ENCODE peak calls at places on chromosomes 1 and 21, in ten cellular contexts. I, O, K, F, M, H, N, J, D and G are unnamed samples.

GRCh38 chr1:232726048-232726779 is 79.0 kb upstream of the MAP10 start:
- DNase-seq in J (no peak), M (no peak), K (no peak), N (no peak), F (no peak), O (peak), D (no peak), I (no peak), H (no peak), G (no peak)

GRCh38 chr1:53450225-53450624 is 9.0 kb upstream of the DMRTB1 start:
- DNase-seq in H (no peak), M (no peak), F (no peak), I (no peak), J (no peak), O (peak), N (no peak), K (no peak), D (no peak), G (no peak)

GRCh38 chr1:199113265-199113869 is 474.5 kb downstream of the PTPRC start:
- DNase-seq in I (peak), O (peak), F (no peak), N (no peak), K (no peak), M (no peak), J (peak), H (no peak), D (peak), G (no peak)

GRCh38 chr1:229341811-229342304 is 989 bp downstream of the CCSAP start:
- DNase-seq in J (peak), I (no peak), K (peak), D (no peak), M (no peak), O (peak), H (no peak), N (no peak), F (no peak), G (no peak)

GRCh38 chr21:39575778-39576177 is 37.0 kb upstream of the B3GALT5 start:
- DNase-seq in N (no peak), F (no peak), K (no peak), H (no peak), J (no peak), D (no peak), O (no peak), I (no peak), M (no peak), G (no peak)

GRCh38 chr1:210700511-210700910 is 371.8 kb downstream of the HHAT start:
- DNase-seq in M (no peak), O (no peak), N (no peak), F (no peak), H (no peak), K (no peak), J (no peak), D (no peak), I (no peak), G (no peak)

GRCh38 chr1:155322571-155322952 is 1.9 kb downstream of the RUSC1 start:
- DNase-seq in K (peak), O (peak), F (peak), D (no peak), N (no peak), M (no peak), I (peak), J (peak), H (no peak), G (no peak)

GRCh38 chr21:45994086-45994661 is 12.6 kb downstream of the COL6A1 start:
- DNase-seq in N (no peak), J (peak), K (peak), F (no peak), O (no peak), D (no peak), H (peak), I (peak), M (no peak), G (no peak)

GRCh38 chr1:151166506-151166956 is 587 bp downstream of the SCNM1 start:
- DNase-seq in O (peak), M (no peak), J (no peak), N (no peak), I (peak), D (no peak), H (no peak), K (peak), F (no peak), G (no peak)

GRCh38 chr1:152912900-152913299 is 4.6 kb downstream of the IVL start:
- DNase-seq in I (no peak), J (peak), K (no peak), N (no peak), M (no peak), O (no peak), F (no peak), H (no peak), D (no peak), G (no peak)

GRCh38 chr1:91244737-91245136 is 159.9 kb downstream of the HFM1 start:
- DNase-seq in J (no peak), H (no peak), K (no peak), M (no peak), O (no peak), N (no peak), D (no peak), F (no peak), I (no peak), G (no peak)

GRCh38 chr1:158013840-158014520 is 20.5 kb downstream of the KIRREL1 start:
- DNase-seq in D (no peak), J (no peak), K (no peak), F (no peak), H (no peak), N (no peak), O (peak), I (no peak), M (no peak), G (no peak)

GRCh38 chr21:28439852-28440251 is 552.8 kb downstream of the LTN1 start:
- DNase-seq in F (no peak), H (no peak), K (no peak), M (no peak), D (no peak), I (no peak), N (no peak), O (no peak), J (no peak), G (no peak)

GRCh38 chr1:94927405-94928175 is 680 bp upstream of the CNN3 start:
- DNase-seq in O (peak), M (no peak), K (no peak), D (peak), N (no peak), I (no peak), F (no peak), H (peak), J (no peak), G (peak)

GRCh38 chr1:37865348-37866119 is 6.1 kb upstream of the MTF1 start:
- DNase-seq in F (no peak), O (no peak), J (no peak), M (no peak), H (no peak), K (no peak), N (no peak), D (no peak), I (no peak), G (no peak)

GRCh38 chr1:67170751-67171573 is 4.7 kb downstream of the IL23R start:
- DNase-seq in O (no peak), D (no peak), H (no peak), J (no peak), N (no peak), I (no peak), F (no peak), K (no peak), M (no peak), G (no peak)

GRCh38 chr1:59366352-59366751 is 69.5 kb downstream of the FGGY start:
- DNase-seq in N (no peak), K (no peak), F (no peak), M (no peak), H (no peak), I (no peak), J (no peak), O (no peak), D (no peak), G (no peak)

GRCh38 chr1:45643978-45644377 is 20.1 kb upstream of the CCDC17 start:
- DNase-seq in H (no peak), O (peak), K (no peak), M (no peak), N (no peak), D (peak), J (no peak), F (no peak), I (no peak), G (peak)

GRCh38 chr1:110228853-110229252 is 18.7 kb downstream of the KCNC4 start:
- DNase-seq in I (no peak), D (no peak), O (no peak), F (no peak), J (no peak), N (no peak), K (no peak), H (no peak), M (no peak), G (no peak)

GRCh38 chr1:202165267-202165941 is 5.0 kb upstream of the PTPN7 start:
- DNase-seq in F (no peak), J (no peak), O (peak), D (no peak), I (no peak), N (no peak), H (no peak), K (no peak), M (no peak), G (no peak)

GRCh38 chr1:108611984-108612383 is 48.9 kb downstream of the HENMT1 start:
- DNase-seq in F (no peak), N (no peak), H (no peak), M (no peak), I (no peak), O (no peak), J (no peak), D (no peak), K (no peak), G (no peak)

GRCh38 chr1:209106237-209106741 is 477.2 kb upstream of the CAMK1G start:
- DNase-seq in F (no peak), M (no peak), D (no peak), J (no peak), O (peak), N (no peak), I (no peak), K (no peak), H (no peak), G (no peak)

DNA sequence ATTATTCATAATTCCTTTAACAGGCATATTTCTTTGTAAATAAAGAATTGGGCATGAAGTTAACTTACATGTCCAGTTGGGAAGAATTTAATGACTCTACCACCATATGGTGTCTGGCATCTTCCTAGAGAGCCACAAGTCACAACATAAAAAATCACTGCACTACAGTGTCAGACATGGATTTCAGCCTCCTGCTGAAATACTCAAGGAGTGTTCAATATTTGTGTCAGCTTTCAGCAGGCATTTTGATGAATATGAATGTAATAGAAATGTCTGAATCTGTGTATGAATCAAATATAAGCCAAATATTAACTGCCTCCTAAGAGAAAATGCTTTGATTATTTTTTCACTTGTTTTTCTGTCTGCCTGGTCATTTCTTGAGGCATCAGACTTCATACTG is 92.0 kb upstream of the TMPRSS15 start:
- DNase-seq in J (no peak), K (no peak), M (no peak), D (no peak), I (no peak), H (no peak), N (no peak), F (no peak), O (no peak), G (no peak)
- TF ChIP-seq POLR2AphosphoS5 in J (no peak), K (no peak), M (no peak), D (no peak), I (no peak), H (no peak), N (no peak), F (no peak), O (no peak), G (no peak)

DNA sequence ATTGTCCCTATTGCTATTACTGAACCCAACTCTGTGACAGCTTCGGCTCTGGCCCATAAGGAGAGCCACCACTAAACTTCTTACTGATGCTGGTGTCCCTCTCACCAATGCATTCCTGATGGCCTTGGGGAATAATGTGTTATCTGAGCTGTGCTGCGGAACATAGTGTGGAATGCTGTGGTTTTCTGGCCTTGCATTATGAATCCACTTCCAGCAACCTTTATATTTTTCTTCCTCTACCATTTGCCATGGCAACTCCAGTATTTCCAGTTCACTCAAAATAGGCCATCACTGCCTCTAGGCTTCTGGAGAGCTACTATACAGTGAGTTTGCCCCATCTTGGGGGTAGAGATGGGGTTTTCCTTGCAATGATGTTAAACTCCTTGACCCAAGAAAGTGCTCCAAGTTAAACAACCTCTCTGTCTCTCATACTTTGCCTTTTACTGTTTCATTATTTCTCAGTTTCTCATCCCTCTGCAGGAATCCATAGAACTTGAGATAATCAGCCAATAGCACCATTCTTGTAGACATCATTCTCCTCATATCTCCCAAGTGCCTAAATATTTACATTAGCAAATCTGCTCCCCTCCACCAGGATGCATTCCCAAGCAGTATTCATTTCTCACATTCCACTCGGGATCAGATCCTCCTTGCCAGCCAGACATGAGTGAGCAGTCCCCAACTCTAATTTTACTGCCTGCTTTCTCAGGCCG is 11.1 kb upstream of the RAVER2 start:
- DNase-seq in J (no peak), I (no peak), M (no peak), K (no peak), H (no peak), F (no peak), D (no peak), N (no peak), O (no peak), G (no peak)
- TF ChIP-seq POLR2AphosphoS5 in J (no peak), I (no peak), M (no peak), K (no peak), H (no peak), F (no peak), D (no peak), N (no peak), O (no peak), G (no peak)

DNA sequence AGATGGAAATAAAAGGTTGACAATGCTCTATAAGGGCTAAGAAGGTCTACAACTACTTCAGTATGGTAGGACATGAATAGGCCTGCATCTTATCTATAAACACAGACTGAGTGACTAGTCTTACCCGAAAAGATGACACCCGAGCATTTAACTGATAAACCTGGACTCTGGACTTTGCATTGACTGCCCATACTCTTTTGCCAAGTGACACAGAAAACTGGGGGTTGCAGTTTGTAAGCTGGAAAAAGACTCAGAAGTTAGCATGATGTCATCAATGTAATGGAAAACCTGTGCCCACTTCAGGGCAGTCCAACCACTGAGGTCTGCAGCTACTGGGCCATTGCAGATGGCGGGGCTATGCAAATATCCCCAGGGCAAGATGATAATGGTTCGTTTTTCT is 258.3 kb upstream of the NEGR1 start:
- DNase-seq in H (no peak), K (no peak), F (no peak), M (no peak), N (no peak), O (no peak), D (no peak), I (no peak), J (no peak), G (no peak)
- TF ChIP-seq POLR2AphosphoS5 in H (no peak), K (no peak), F (no peak), M (no peak), N (no peak), O (no peak), D (no peak), I (no peak), J (no peak), G (no peak)

DNA sequence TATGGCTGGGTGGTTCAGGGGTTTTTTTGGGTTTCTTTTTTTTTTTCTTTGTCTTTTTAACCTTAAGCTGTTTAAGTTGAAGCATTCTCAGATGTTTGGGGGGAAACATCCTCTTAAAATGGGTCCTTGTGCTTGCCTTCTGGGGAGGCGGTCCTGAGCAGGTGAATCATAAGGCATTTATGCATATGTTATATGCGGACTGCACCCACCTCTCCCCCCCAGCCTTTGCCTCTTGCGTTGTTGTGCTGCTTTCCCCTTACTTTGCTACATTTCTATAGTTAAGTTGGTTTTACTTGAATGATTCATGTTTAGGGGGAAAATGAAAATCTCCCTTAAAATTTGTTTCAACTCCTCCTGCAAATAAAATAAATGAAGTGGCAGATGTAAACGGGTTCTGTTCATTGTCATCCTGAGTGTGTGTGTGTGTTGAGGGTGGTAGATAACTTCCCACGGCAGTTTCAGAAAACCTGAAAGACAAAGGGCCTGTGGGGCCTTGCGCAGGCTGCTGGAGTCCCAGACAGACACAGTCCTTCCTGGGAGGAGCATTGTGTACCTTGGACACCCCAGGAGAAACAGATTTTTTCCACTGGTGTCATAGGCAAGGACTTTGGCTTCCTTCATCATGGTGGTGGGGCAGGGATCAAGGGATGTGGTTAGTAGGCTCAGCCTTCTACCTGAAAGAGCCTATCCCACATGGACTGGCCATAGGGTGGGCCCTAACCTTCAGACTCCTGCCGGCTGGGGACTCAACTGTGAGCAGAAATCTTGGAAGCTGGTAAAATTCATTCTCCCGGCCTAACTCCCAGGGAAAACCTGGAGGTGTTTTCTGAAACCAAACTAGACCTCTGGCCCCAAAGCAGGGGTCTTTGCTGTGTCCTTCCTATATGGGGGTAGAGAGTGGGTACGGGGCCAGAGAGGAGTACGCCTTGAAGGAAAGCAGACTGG is 926 bp upstream of the SH3D21 start:
- DNase-seq in I (no peak), D (peak), H (peak), F (no peak), K (peak), J (no peak), N (no peak), O (peak), M (no peak), G (no peak)
- TF ChIP-seq POLR2AphosphoS5 in I (no peak), D (no peak), H (no peak), F (no peak), K (no peak), J (no peak), N (no peak), O (no peak), M (no peak), G (no peak)

GRCh38 chr1:39105061-39105840 is 79.1 kb downstream of the NDUFS5 start:
- DNase-seq in O (peak), H (peak), F (peak), M (no peak), J (peak), I (peak), K (peak), N (peak), D (peak), G (peak)
- TF ChIP-seq POLR2AphosphoS5 in O (no peak), H (peak), F (no peak), M (peak), J (peak), I (peak), K (peak), N (no peak), D (peak), G (no peak)

DNA sequence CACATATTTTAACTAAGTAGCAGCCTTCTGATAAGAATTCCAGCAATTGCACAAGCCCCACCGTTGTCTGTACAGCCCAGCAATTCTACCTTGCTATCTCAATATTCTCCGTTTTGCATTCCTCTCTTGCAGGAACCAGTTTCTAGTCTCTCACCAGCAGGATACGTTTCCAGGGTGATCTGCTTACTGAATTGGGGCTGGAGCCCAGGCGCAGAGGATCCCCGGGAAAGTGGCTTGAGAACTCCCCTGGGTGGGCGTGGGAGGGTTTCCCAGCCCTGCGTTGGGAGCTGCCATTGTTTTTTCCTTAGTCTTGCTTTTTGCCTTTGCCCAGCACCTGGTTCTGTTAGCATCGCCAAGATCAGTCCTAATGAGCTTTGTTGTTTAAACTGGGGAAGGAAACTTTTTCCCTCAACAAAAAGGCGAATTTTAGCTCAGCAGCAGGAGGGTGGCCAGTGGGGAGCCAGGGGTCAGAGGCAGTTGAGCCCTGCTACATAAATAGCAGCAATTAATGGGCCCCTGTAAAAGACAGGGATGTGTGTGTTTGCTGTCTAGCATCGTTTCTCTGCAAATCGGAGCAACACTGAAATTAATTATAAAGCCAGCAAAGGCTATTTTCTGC is 36.4 kb downstream of the HUNK start:
- DNase-seq in F (no peak), D (no peak), N (no peak), M (no peak), J (no peak), O (peak), I (no peak), H (no peak), K (no peak), G (no peak)
- TF ChIP-seq POLR2AphosphoS5 in F (no peak), D (no peak), N (no peak), M (no peak), J (no peak), O (no peak), I (no peak), H (no peak), K (no peak), G (no peak)